ENCODE peak calls at places on chromosomes 2 and 18, in four cellular contexts. Z is left ventricle myocardium inferior, J is AG09309, A is WTC11. W is an unnamed sample.

GRCh38 chr2:119683717-119684443 is 4.9 kb downstream of the TMEM177 start:
- DNase-seq in Z (no peak), J (no peak), A (no peak), W (no peak)

GRCh38 chr2:17972991-17973390 is 94.5 kb downstream of the KCNS3 start:
- DNase-seq in Z (no peak), J (no peak), A (no peak), W (no peak)

GRCh38 chr2:102592601-102593000 is 26.8 kb upstream of the SLC9A2 start:
- DNase-seq in Z (no peak), J (no peak), A (peak; percentile 23), W (no peak)

GRCh38 chr2:223941579-223942277 is 3.4 kb downstream of the WDFY1 start:
- DNase-seq in Z (no peak), J (peak; percentile 67), A (no peak), W (no peak)

GRCh38 chr2:105425936-105426625 is 27.2 kb upstream of the FHL2 start:
- DNase-seq in Z (no peak), J (no peak), A (no peak), W (no peak)

GRCh38 chr18:58572181-58572580 is 56.7 kb downstream of the ALPK2 start:
- DNase-seq in Z (no peak), J (peak; percentile 97), A (no peak), W (no peak)

GRCh38 chr2:233799087-233799665 is 21.0 kb downstream of the MROH2A start:
- DNase-seq in Z (no peak), J (no peak), A (no peak), W (peak; percentile 52)

GRCh38 chr2:226649871-226650660 is 149.6 kb downstream of the IRS1 start:
- DNase-seq in Z (peak; percentile 37), J (peak; percentile 94), A (peak; percentile 50), W (peak; percentile 82)

GRCh38 chr2:126803422-126803775 is 95.3 kb upstream of the TEX51 start:
- DNase-seq in Z (no peak), J (no peak), A (no peak), W (no peak)

GRCh38 chr2:101328474-101329007 is 20.0 kb upstream of the RNF149 start:
- DNase-seq in Z (no peak), J (no peak), A (no peak), W (no peak)

GRCh38 chr2:188512456-188512855 is 220.8 kb downstream of the GULP1 start:
- DNase-seq in Z (no peak), J (peak; percentile 41), A (no peak), W (no peak)

GRCh38 chr18:23851470-23852002 is 162.3 kb downstream of the LAMA3 start:
- DNase-seq in Z (no peak), J (no peak), A (no peak), W (no peak)

GRCh38 chr18:26536032-26536431 is 12.3 kb downstream of the KCTD1 start:
- DNase-seq in Z (no peak), J (no peak), A (no peak), W (no peak)

GRCh38 chr2:97699765-97700444 is 13.5 kb upstream of the ZAP70 start:
- DNase-seq in Z (peak; percentile 46), J (peak; percentile 20), A (peak; percentile 78), W (no peak)

GRCh38 chr2:208098267-208098666 is 26.1 kb downstream of the CRYGD start:
- DNase-seq in Z (no peak), J (no peak), A (no peak), W (no peak)

GRCh38 chr2:224722250-224722649 is 6.1 kb upstream of the CCDC195 start:
- DNase-seq in Z (no peak), J (no peak), A (no peak), W (no peak)

GRCh38 chr2:148926291-148926961 is 51.4 kb downstream of the KIF5C start:
- DNase-seq in Z (no peak), J (no peak), A (peak; percentile 61), W (no peak)

GRCh38 chr2:158993030-158993429 is 24.6 kb downstream of the TANC1 start:
- DNase-seq in Z (no peak), J (no peak), A (no peak), W (no peak)

GRCh38 chr2:99337931-99338580 is 867 bp downstream of the EIF5B start:
- DNase-seq in Z (no peak), J (no peak), A (no peak), W (no peak)

GRCh38 chr2:227862741-227863588 is 8.5 kb upstream of the DAW1 start:
- DNase-seq in Z (no peak), J (peak; percentile 71), A (no peak), W (peak; percentile 79)
- TF ChIP-seq CTCF in Z (no peak), J (peak; percentile 22), A (no peak), W (no peak)

GRCh38 chr2:103960126-103960508 is 893.8 kb upstream of the POU3F3 start:
- DNase-seq in Z (no peak), J (no peak), A (no peak), W (no peak)

GRCh38 chr2:103963331-103963730 is 890.6 kb upstream of the POU3F3 start:
- DNase-seq in Z (no peak), J (no peak), A (no peak), W (no peak)

GRCh38 chr2:103959174-103960125 is 894.5 kb upstream of the POU3F3 start:
- DNase-seq in Z (no peak), J (no peak), A (peak; percentile 59), W (no peak)
- TF ChIP-seq CTCF in Z (peak; percentile 55), J (no peak), A (peak; percentile 58), W (no peak)

GRCh38 chr18:32018331-32019250 is at the start of gene RNF125:
- DNase-seq in Z (peak; percentile 82), J (peak; percentile 16), A (peak; percentile 89), W (peak; percentile 68)
- TF ChIP-seq CTCF in Z (peak; percentile 23), J (no peak), A (no peak), W (no peak)

GRCh38 chr2:74632209-74632938 is 15.8 kb downstream of the M1AP start:
- DNase-seq in Z (no peak), J (no peak), A (no peak), W (no peak)
- TF ChIP-seq CTCF in Z (no peak), J (no peak), A (no peak), W (no peak)

W was measured in right atrium auricular region.